ENCODE peak calls at places on chromosomes 11 and 22, in four cellular contexts. Y is mesendoderm, X is IMR-90, W is H1. V is an unnamed sample.

GRCh38 chr11:84788220-84788619 is 838.9 kb downstream of the DLG2 start:
- DNase-seq in X (no peak), Y (no peak), W (no peak), V (no peak)

GRCh38 chr22:35477911-35478582 is 62.6 kb upstream of the RASD2 start:
- DNase-seq in W (no peak), Y (no peak), X (peak), V (peak)

GRCh38 chr11:72430743-72431570 is 3.4 kb downstream of the CLPB start:
- DNase-seq in X (peak), Y (peak), W (no peak), V (peak)

GRCh38 chr11:68460741-68461283 is at the start of gene PPP6R3:
- DNase-seq in X (no peak), W (no peak), Y (no peak), V (no peak)

GRCh38 chr11:129375731-129376657 is at the start of gene BARX2:
- DNase-seq in Y (peak), W (no peak), X (peak), V (peak)

GRCh38 chr11:120337133-120337895 is 1.1 kb downstream of the ARHGEF12 start:
- DNase-seq in Y (peak), X (no peak), W (no peak), V (peak)

GRCh38 chr11:107719557-107720304 is 7.9 kb upstream of the SLN start:
- DNase-seq in W (no peak), X (no peak), Y (no peak), V (no peak)

GRCh38 chr22:38694945-38695344 is 5.8 kb downstream of the JOSD1 start:
- DNase-seq in Y (no peak), W (no peak), X (no peak), V (no peak)

GRCh38 chr11:134845474-134846435 is 433.7 kb upstream of the B3GAT1 start:
- DNase-seq in X (no peak), W (no peak), Y (no peak), V (peak)

GRCh38 chr11:64753019-64753379 is 6.8 kb downstream of the PYGM start:
- DNase-seq in X (no peak), W (no peak), Y (no peak), V (no peak)

GRCh38 chr11:64751580-64751979 is 7.6 kb upstream of the RASGRP2 start:
- DNase-seq in X (no peak), Y (no peak), W (no peak), V (no peak)

GRCh38 chr11:64751136-64751535 is 7.2 kb upstream of the RASGRP2 start:
- DNase-seq in X (no peak), W (no peak), Y (no peak), V (no peak)

GRCh38 chr11:64753380-64754123 is 6.2 kb downstream of the PYGM start:
- DNase-seq in W (no peak), Y (no peak), X (no peak), V (peak)

GRCh38 chr11:64752106-64752970 is 7.4 kb downstream of the PYGM start:
- DNase-seq in X (no peak), W (no peak), Y (no peak), V (no peak)
- H3K18ac ChIP-seq in X (no peak), W (no peak), Y (no peak), V (no peak)

GRCh38 chr22:45221201-45221600 is 19.5 kb downstream of the KIAA0930 start:
- DNase-seq in Y (no peak), X (no peak), W (no peak), V (no peak)

GRCh38 chr22:45216133-45217003 is 24.3 kb downstream of the KIAA0930 start:
- DNase-seq in X (peak), Y (peak), W (no peak), V (peak)

GRCh38 chr22:45217345-45217744 is 23.3 kb downstream of the KIAA0930 start:
- DNase-seq in Y (no peak), X (no peak), W (no peak), V (no peak)

GRCh38 chr22:45217806-45218205 is 22.9 kb downstream of the KIAA0930 start:
- DNase-seq in W (no peak), X (no peak), Y (no peak), V (no peak)

GRCh38 chr22:45218974-45219373 is 21.7 kb downstream of the KIAA0930 start:
- DNase-seq in X (peak), Y (peak), W (no peak), V (no peak)
- H4K5ac ChIP-seq in X (no peak), Y (no peak), W (no peak), V (no peak)

GRCh38 chr11:35242843-35243242 is 103.9 kb downstream of the CD44 start:
- DNase-seq in Y (no peak), W (no peak), X (no peak), V (no peak)

GRCh38 chr11:35242412-35242811 is 103.4 kb downstream of the CD44 start:
- DNase-seq in W (no peak), Y (no peak), X (peak), V (no peak)

GRCh38 chr11:35241531-35241930 is 102.6 kb downstream of the CD44 start:
- DNase-seq in Y (no peak), W (no peak), X (no peak), V (no peak)

GRCh38 chr11:35245786-35246185 is 106.8 kb downstream of the CD44 start:
- DNase-seq in W (no peak), Y (no peak), X (no peak), V (no peak)

DNA sequence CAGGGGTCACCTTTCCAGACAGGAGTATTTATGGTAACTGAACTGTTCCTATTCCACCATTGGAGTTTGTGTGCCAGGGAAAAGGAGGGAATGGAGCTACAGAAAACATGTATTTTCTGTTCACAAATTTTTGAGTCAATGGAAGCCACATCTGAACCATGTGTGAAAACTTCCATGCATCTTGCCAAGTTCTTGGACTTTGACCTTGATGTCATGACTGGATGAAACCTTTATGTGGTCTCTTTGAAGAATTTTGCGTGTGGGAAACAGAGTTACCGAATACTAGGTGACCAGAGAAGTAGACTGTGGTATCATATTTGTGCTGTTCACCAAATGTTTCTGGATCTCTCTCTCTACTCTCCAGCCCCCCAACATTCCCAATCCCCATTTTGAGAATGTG is 104.8 kb downstream of the CD44 start:
- DNase-seq in W (no peak), Y (no peak), X (no peak), V (no peak)
- H3K18ac ChIP-seq in W (no peak), Y (no peak), X (no peak), V (no peak)

GRCh38 chr22:42961815-42962214 is 53.1 kb downstream of the PACSIN2 start:
- DNase-seq in W (no peak), Y (no peak), X (no peak), V (no peak)
- H4K5ac ChIP-seq in W (no peak), Y (no peak), X (no peak), V (no peak)

GRCh38 chr11:86676010-86676409 is 3.6 kb upstream of the ME3 start:
- DNase-seq in Y (no peak), W (no peak), X (no peak), V (no peak)
- H3K18ac ChIP-seq in Y (no peak), W (no peak), X (no peak), V (no peak)

DNA sequence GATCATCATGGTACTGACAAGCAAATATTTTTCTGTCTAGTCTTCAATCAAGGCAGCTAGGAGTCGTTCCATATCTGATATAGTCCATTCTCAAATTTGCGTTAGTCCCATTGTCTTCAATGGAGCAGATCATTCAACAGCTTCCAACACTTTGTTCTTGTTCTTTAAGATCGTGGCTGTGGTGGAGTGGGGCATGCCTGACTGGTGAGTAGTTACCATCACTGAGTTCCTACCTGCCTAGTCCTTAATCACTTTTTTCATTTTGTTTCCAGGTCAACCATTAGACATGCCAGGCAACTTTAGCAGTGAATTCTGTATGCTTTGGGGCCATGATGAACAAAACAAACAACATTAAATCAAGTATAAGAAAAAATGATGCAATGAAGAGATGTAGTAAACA is 693.1 kb upstream of the KIRREL3 start:
- DNase-seq in X (no peak), W (no peak), Y (no peak), V (no peak)
- H4K5ac ChIP-seq in X (no peak), W (no peak), Y (no peak), V (no peak)

V was measured in H9.